ENCODE peak calls at places on chromosome 14, in five cellular contexts. One of them, this sample, is unnamed.

GRCh38 chr14:21965042-21965441 is 291.4 kb upstream of the OR4E1 start:
- DNase-seq in cardiac fibroblast: no peak
- DNase-seq in uterus: no peak
- DNase-seq in mucosa of descending colon: no peak
- DNase-seq in choroid plexus epithelial cell: no peak
- DNase-seq in this sample: no peak

GRCh38 chr14:95452176-95452889 is 64.1 kb downstream of the SYNE3 start:
- DNase-seq in choroid plexus epithelial cell: peak
- DNase-seq in cardiac fibroblast: peak
- DNase-seq in mucosa of descending colon: no peak
- DNase-seq in uterus: no peak
- DNase-seq in this sample: peak

GRCh38 chr14:95274874-95275273 is 44.8 kb downstream of the CLMN start:
- DNase-seq in choroid plexus epithelial cell: no peak
- DNase-seq in mucosa of descending colon: no peak
- DNase-seq in uterus: no peak
- DNase-seq in cardiac fibroblast: no peak
- DNase-seq in this sample: no peak

GRCh38 chr14:102545461-102546265 is 36.1 kb upstream of the ANKRD9 start:
- DNase-seq in uterus: no peak
- DNase-seq in cardiac fibroblast: peak
- DNase-seq in choroid plexus epithelial cell: peak
- DNase-seq in mucosa of descending colon: peak
- DNase-seq in this sample: peak

GRCh38 chr14:28901631-28902030 is 135.0 kb downstream of the FOXG1 start:
- DNase-seq in choroid plexus epithelial cell: no peak
- DNase-seq in mucosa of descending colon: no peak
- DNase-seq in uterus: no peak
- DNase-seq in cardiac fibroblast: no peak
- DNase-seq in this sample: no peak

GRCh38 chr14:100547633-100548294 is 39.5 kb downstream of the BEGAIN start:
- DNase-seq in mucosa of descending colon: peak
- DNase-seq in uterus: peak
- DNase-seq in choroid plexus epithelial cell: peak
- DNase-seq in cardiac fibroblast: peak
- DNase-seq in this sample: peak

GRCh38 chr14:22837059-22837749 is 819 bp downstream of the MMP14 start:
- DNase-seq in cardiac fibroblast: peak
- DNase-seq in choroid plexus epithelial cell: peak
- DNase-seq in mucosa of descending colon: peak
- DNase-seq in uterus: peak
- DNase-seq in this sample: peak

GRCh38 chr14:60965402-60965801 is 15.5 kb downstream of the TRMT5 start:
- DNase-seq in mucosa of descending colon: no peak
- DNase-seq in choroid plexus epithelial cell: peak
- DNase-seq in cardiac fibroblast: peak
- DNase-seq in uterus: no peak
- DNase-seq in this sample: peak

GRCh38 chr14:96098309-96098998 is 59.3 kb downstream of the C14orf132 start:
- DNase-seq in mucosa of descending colon: peak
- DNase-seq in uterus: no peak
- DNase-seq in cardiac fibroblast: peak
- DNase-seq in choroid plexus epithelial cell: peak
- DNase-seq in this sample: peak

GRCh38 chr14:100673807-100674154 is 52.9 kb upstream of the DLK1 start:
- DNase-seq in choroid plexus epithelial cell: no peak
- DNase-seq in uterus: no peak
- DNase-seq in mucosa of descending colon: no peak
- DNase-seq in cardiac fibroblast: no peak
- DNase-seq in this sample: no peak

GRCh38 chr14:52338282-52338681 is 24.2 kb downstream of the PTGER2 start:
- DNase-seq in mucosa of descending colon: no peak
- DNase-seq in cardiac fibroblast: peak
- DNase-seq in uterus: no peak
- DNase-seq in choroid plexus epithelial cell: peak
- DNase-seq in this sample: peak

GRCh38 chr14:59101441-59101840 is 87.0 kb upstream of the DAAM1 start:
- DNase-seq in cardiac fibroblast: no peak
- DNase-seq in choroid plexus epithelial cell: no peak
- DNase-seq in mucosa of descending colon: no peak
- DNase-seq in uterus: no peak
- DNase-seq in this sample: no peak

GRCh38 chr14:59268011-59268410 is 79.5 kb downstream of the DAAM1 start:
- DNase-seq in uterus: no peak
- DNase-seq in cardiac fibroblast: peak
- DNase-seq in choroid plexus epithelial cell: no peak
- DNase-seq in mucosa of descending colon: no peak
- DNase-seq in this sample: no peak

GRCh38 chr14:96201965-96202364 is 2.7 kb upstream of the BDKRB2 start:
- DNase-seq in mucosa of descending colon: no peak
- DNase-seq in cardiac fibroblast: no peak
- DNase-seq in choroid plexus epithelial cell: no peak
- DNase-seq in uterus: no peak
- DNase-seq in this sample: no peak

GRCh38 chr14:65972346-65972745 is 513.8 kb upstream of the CCDC196 start:
- DNase-seq in cardiac fibroblast: peak
- DNase-seq in mucosa of descending colon: no peak
- DNase-seq in uterus: no peak
- DNase-seq in choroid plexus epithelial cell: peak
- DNase-seq in this sample: peak

GRCh38 chr14:101711041-101711861 is 50.3 kb upstream of the PPP2R5C start:
- DNase-seq in uterus: no peak
- DNase-seq in cardiac fibroblast: no peak
- DNase-seq in choroid plexus epithelial cell: no peak
- DNase-seq in mucosa of descending colon: no peak
- DNase-seq in this sample: no peak

GRCh38 chr14:34496007-34496678 is 34.1 kb upstream of the SPTSSA start:
- DNase-seq in choroid plexus epithelial cell: no peak
- DNase-seq in cardiac fibroblast: no peak
- DNase-seq in uterus: peak
- DNase-seq in mucosa of descending colon: no peak
- DNase-seq in this sample: peak

GRCh38 chr14:51428981-51429380 is 188.9 kb downstream of the TMX1 start:
- DNase-seq in uterus: no peak
- DNase-seq in mucosa of descending colon: no peak
- DNase-seq in cardiac fibroblast: no peak
- DNase-seq in choroid plexus epithelial cell: no peak
- DNase-seq in this sample: no peak

GRCh38 chr14:94640721-94641631 is 28.8 kb downstream of the SERPINA3 start:
- DNase-seq in cardiac fibroblast: no peak
- DNase-seq in uterus: no peak
- DNase-seq in choroid plexus epithelial cell: peak
- DNase-seq in mucosa of descending colon: no peak
- DNase-seq in this sample: no peak

GRCh38 chr14:61484826-61485584 is 163.6 kb downstream of the PRKCH start:
- DNase-seq in cardiac fibroblast: no peak
- DNase-seq in mucosa of descending colon: no peak
- DNase-seq in choroid plexus epithelial cell: no peak
- DNase-seq in uterus: no peak
- DNase-seq in this sample: no peak

GRCh38 chr14:68987653-68988036 is 8.5 kb upstream of the ACTN1 start:
- DNase-seq in mucosa of descending colon: no peak
- DNase-seq in choroid plexus epithelial cell: peak
- DNase-seq in uterus: no peak
- DNase-seq in cardiac fibroblast: no peak
- DNase-seq in this sample: peak

GRCh38 chr14:30790827-30791226 is 83.5 kb upstream of the COCH start:
- DNase-seq in mucosa of descending colon: no peak
- DNase-seq in cardiac fibroblast: peak
- DNase-seq in uterus: no peak
- DNase-seq in choroid plexus epithelial cell: no peak
- DNase-seq in this sample: no peak

GRCh38 chr14:53896773-53897172 is 59.9 kb downstream of the BMP4 start:
- DNase-seq in uterus: no peak
- DNase-seq in cardiac fibroblast: no peak
- DNase-seq in mucosa of descending colon: no peak
- DNase-seq in choroid plexus epithelial cell: no peak
- DNase-seq in this sample: no peak

GRCh38 chr14:21494902-21495762 is 16.0 kb downstream of the METTL3 start:
- DNase-seq in uterus: no peak
- DNase-seq in choroid plexus epithelial cell: peak
- DNase-seq in cardiac fibroblast: peak
- DNase-seq in mucosa of descending colon: no peak
- DNase-seq in this sample: peak

GRCh38 chr14:86654558-86655184 is 1124.7 kb downstream of the FLRT2 start:
- DNase-seq in uterus: peak
- DNase-seq in cardiac fibroblast: peak
- DNase-seq in mucosa of descending colon: peak
- DNase-seq in choroid plexus epithelial cell: peak
- DNase-seq in this sample: peak

GRCh38 chr14:49464885-49465284 is 121.3 kb downstream of the RPS29 start:
- DNase-seq in mucosa of descending colon: no peak
- DNase-seq in uterus: no peak
- DNase-seq in cardiac fibroblast: peak
- DNase-seq in choroid plexus epithelial cell: peak
- DNase-seq in this sample: peak

GRCh38 chr14:25237845-25238244 is 187.9 kb upstream of the STXBP6 start:
- DNase-seq in cardiac fibroblast: peak
- DNase-seq in mucosa of descending colon: no peak
- DNase-seq in uterus: no peak
- DNase-seq in choroid plexus epithelial cell: peak
- DNase-seq in this sample: peak

GRCh38 chr14:77659822-77660221 is 43.4 kb upstream of the SPTLC2 start:
- DNase-seq in cardiac fibroblast: no peak
- DNase-seq in uterus: no peak
- DNase-seq in mucosa of descending colon: no peak
- DNase-seq in choroid plexus epithelial cell: no peak
- DNase-seq in this sample: no peak

GRCh38 chr14:77660754-77661153 is 44.3 kb upstream of the SPTLC2 start:
- DNase-seq in uterus: no peak
- DNase-seq in choroid plexus epithelial cell: no peak
- DNase-seq in cardiac fibroblast: no peak
- DNase-seq in mucosa of descending colon: no peak
- DNase-seq in this sample: no peak

GRCh38 chr14:77663289-77663688 is 44.5 kb downstream of the ALKBH1 start:
- DNase-seq in uterus: no peak
- DNase-seq in choroid plexus epithelial cell: peak
- DNase-seq in cardiac fibroblast: peak
- DNase-seq in mucosa of descending colon: no peak
- DNase-seq in this sample: peak
- TF ChIP-seq CTCF in uterus: no peak
- TF ChIP-seq CTCF in choroid plexus epithelial cell: no peak
- TF ChIP-seq CTCF in cardiac fibroblast: no peak
- TF ChIP-seq CTCF in mucosa of descending colon: no peak
- TF ChIP-seq CTCF in this sample: no peak

GRCh38 chr14:67186789-67187188 is 2.5 kb upstream of the GARIN2 start:
- DNase-seq in uterus: no peak
- DNase-seq in cardiac fibroblast: no peak
- DNase-seq in mucosa of descending colon: no peak
- DNase-seq in choroid plexus epithelial cell: peak
- DNase-seq in this sample: no peak
- H3K4me3 ChIP-seq in uterus: no peak
- H3K4me3 ChIP-seq in cardiac fibroblast: no peak
- H3K4me3 ChIP-seq in mucosa of descending colon: no peak
- H3K4me3 ChIP-seq in choroid plexus epithelial cell: no peak
- H3K4me3 ChIP-seq in this sample: no peak

DNA sequence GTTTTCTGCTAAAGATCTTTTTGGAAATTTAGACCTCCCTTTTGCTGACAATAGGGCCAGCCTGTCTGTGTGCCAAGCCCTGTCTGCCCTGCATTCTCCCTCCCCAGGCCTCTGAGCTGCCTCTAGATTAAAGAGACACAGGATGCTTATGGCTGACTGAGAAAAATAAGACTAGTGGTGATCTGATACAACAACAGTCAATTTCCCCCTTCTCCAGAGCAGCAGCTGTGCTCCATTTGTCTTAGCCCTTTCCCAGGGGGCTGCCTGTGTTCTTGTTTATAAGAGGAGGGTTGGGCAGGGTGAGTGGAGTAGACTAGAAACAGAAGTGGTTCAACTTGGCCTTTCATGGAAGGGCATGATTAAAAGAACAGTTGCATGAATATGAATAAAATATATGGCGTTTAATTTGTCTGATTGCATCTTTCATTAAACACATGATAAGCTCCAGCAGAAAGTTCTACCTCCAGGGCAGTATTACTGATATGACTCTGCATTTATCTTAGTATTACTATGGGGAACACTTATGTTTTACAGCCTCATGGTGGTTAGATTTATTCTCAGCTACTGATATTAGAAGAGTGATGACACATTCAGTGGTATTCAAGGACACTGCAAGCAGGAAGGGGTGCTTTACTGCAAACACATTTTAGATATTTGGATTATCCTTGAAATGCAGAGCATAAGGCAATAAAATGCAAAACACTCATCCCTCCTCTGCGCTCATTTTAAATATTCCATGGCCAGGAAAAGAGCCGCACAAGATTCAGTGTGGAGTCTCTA is 150.1 kb upstream of the CLEC14A start:
- DNase-seq in cardiac fibroblast: peak
- DNase-seq in choroid plexus epithelial cell: peak
- DNase-seq in mucosa of descending colon: no peak
- DNase-seq in uterus: no peak
- DNase-seq in this sample: peak
- TF ChIP-seq CTCF in cardiac fibroblast: peak
- TF ChIP-seq CTCF in choroid plexus epithelial cell: peak
- TF ChIP-seq CTCF in mucosa of descending colon: no peak
- TF ChIP-seq CTCF in uterus: no peak
- TF ChIP-seq CTCF in this sample: peak

GRCh38 chr14:38079268-38079667 is 128.4 kb upstream of the SSTR1 start:
- DNase-seq in cardiac fibroblast: peak
- DNase-seq in mucosa of descending colon: no peak
- DNase-seq in uterus: no peak
- DNase-seq in choroid plexus epithelial cell: peak
- DNase-seq in this sample: no peak
- H3K4me3 ChIP-seq in cardiac fibroblast: no peak
- H3K4me3 ChIP-seq in mucosa of descending colon: no peak
- H3K4me3 ChIP-seq in uterus: no peak
- H3K4me3 ChIP-seq in choroid plexus epithelial cell: no peak
- H3K4me3 ChIP-seq in this sample: no peak

GRCh38 chr14:89408907-89409675 is 7.9 kb downstream of the FOXN3 start:
- DNase-seq in choroid plexus epithelial cell: peak
- DNase-seq in cardiac fibroblast: no peak
- DNase-seq in mucosa of descending colon: no peak
- DNase-seq in uterus: no peak
- DNase-seq in this sample: no peak

GRCh38 chr14:89405712-89406111 is 11.3 kb downstream of the FOXN3 start:
- DNase-seq in choroid plexus epithelial cell: no peak
- DNase-seq in cardiac fibroblast: no peak
- DNase-seq in mucosa of descending colon: no peak
- DNase-seq in uterus: no peak
- DNase-seq in this sample: no peak

GRCh38 chr14:89409961-89410360 is 7.1 kb downstream of the FOXN3 start:
- DNase-seq in uterus: no peak
- DNase-seq in choroid plexus epithelial cell: no peak
- DNase-seq in mucosa of descending colon: no peak
- DNase-seq in cardiac fibroblast: no peak
- DNase-seq in this sample: no peak

GRCh38 chr14:89407856-89408255 is 9.2 kb downstream of the FOXN3 start:
- DNase-seq in choroid plexus epithelial cell: peak
- DNase-seq in mucosa of descending colon: no peak
- DNase-seq in uterus: no peak
- DNase-seq in cardiac fibroblast: no peak
- DNase-seq in this sample: peak

DNA sequence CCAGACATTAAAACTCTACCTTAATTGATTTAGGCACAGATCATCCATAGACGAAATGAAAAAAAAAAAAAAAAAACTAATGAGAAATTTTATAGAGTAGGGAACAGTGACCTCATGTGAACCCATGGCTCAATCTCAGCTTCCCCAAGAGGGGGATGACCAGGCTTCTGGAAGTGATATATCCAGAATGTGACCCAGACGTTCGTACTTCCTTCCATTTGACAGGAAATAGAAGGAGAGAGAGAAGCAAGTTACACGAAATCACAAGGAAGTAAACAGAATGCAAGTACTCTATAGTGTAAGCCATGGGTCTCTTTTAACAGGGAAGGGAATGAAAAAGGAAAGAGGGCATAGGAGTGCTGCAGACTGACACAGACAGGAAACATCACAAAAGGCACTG is 10.1 kb downstream of the FOXN3 start:
- DNase-seq in choroid plexus epithelial cell: no peak
- DNase-seq in uterus: no peak
- DNase-seq in cardiac fibroblast: peak
- DNase-seq in mucosa of descending colon: no peak
- DNase-seq in this sample: peak
- TF ChIP-seq CTCF in choroid plexus epithelial cell: no peak
- TF ChIP-seq CTCF in uterus: no peak
- TF ChIP-seq CTCF in cardiac fibroblast: no peak
- TF ChIP-seq CTCF in mucosa of descending colon: no peak
- TF ChIP-seq CTCF in this sample: no peak

This sample was measured in fibroblast of pulmonary artery.